ENCODE peak calls at places on chromosomes 5 and 9, in eight cellular contexts. E is A549, L is GM23338, Z is AG10803, A is C1 segment of cervical spinal cord, B is skeletal muscle cell, T is CMK, U is GM23248. Q is an unnamed sample.

GRCh38 chr5:159764283-159764927 is 151.9 kb upstream of the ADRA1B start:
- DNase-seq in E (no peak), L (no peak), Z (peak; percentile 96), A (no peak), B (peak; percentile 39), T (peak; percentile 20), U (peak; percentile 85), Q (peak; percentile 92)

GRCh38 chr9:31210982-31211570 is 1173.4 kb upstream of the ACO1 start:
- DNase-seq in E (peak; percentile 35), L (peak; percentile 25), Z (no peak), A (no peak), B (no peak), T (peak; percentile 8), U (no peak), Q (peak; percentile 5)

GRCh38 chr5:180950291-180950949 is 38.2 kb upstream of the BTNL3 start:
- DNase-seq in E (peak; percentile 6), L (no peak), Z (peak; percentile 5), A (no peak), B (no peak), T (no peak), U (no peak), Q (peak; percentile 35)

GRCh38 chr5:151413800-151414199 is 33.6 kb upstream of the SLC36A1 start:
- DNase-seq in E (no peak), L (no peak), Z (no peak), A (no peak), B (no peak), T (no peak), U (no peak), Q (no peak)

GRCh38 chr5:113038136-113038535 is 61.5 kb downstream of the DCP2 start:
- DNase-seq in E (no peak), L (no peak), Z (no peak), A (no peak), B (no peak), T (no peak), U (no peak), Q (no peak)

GRCh38 chr9:64066736-64067368 is 1218.2 kb downstream of the FOXD4L5 start:
- DNase-seq in E (no peak), L (no peak), Z (no peak), A (no peak), B (no peak), T (no peak), U (no peak), Q (no peak)

GRCh38 chr5:112160652-112161391 is 258.3 kb downstream of the EPB41L4A start:
- DNase-seq in E (peak; percentile 91), L (peak; percentile 92), Z (peak; percentile 92), A (peak; percentile 69), B (peak; percentile 78), T (peak; percentile 76), U (peak; percentile 90), Q (peak; percentile 80)

GRCh38 chr5:177098103-177098771 is 11.5 kb downstream of the FGFR4 start:
- DNase-seq in E (no peak), L (no peak), Z (peak; percentile 50), A (no peak), B (peak; percentile 58), T (no peak), U (peak; percentile 51), Q (no peak)

GRCh38 chr5:54986269-54986654 is 869 bp upstream of the ESM1 start:
- DNase-seq in E (no peak), L (no peak), Z (no peak), A (no peak), B (no peak), T (no peak), U (no peak), Q (no peak)

GRCh38 chr5:139393497-139394122 is 1.3 kb downstream of the PROB1 start:
- DNase-seq in E (no peak), L (peak; percentile 60), Z (no peak), A (no peak), B (no peak), T (no peak), U (no peak), Q (no peak)

GRCh38 chr9:110918316-110919054 is 119.8 kb downstream of the LPAR1 start:
- DNase-seq in E (peak; percentile 41), L (no peak), Z (peak; percentile 60), A (no peak), B (peak; percentile 79), T (no peak), U (peak; percentile 73), Q (peak; percentile 82)

GRCh38 chr9:33510264-33511183 is 13.5 kb upstream of the ANKRD18B start:
- DNase-seq in E (peak; percentile 67), L (peak; percentile 75), Z (peak; percentile 47), A (no peak), B (no peak), T (peak; percentile 17), U (peak; percentile 82), Q (peak; percentile 76)

GRCh38 chr9:88555581-88555980 is 20.6 kb downstream of the NXNL2 start:
- DNase-seq in E (no peak), L (no peak), Z (no peak), A (no peak), B (no peak), T (no peak), U (no peak), Q (no peak)

GRCh38 chr9:32928145-32928763 is 73.2 kb downstream of the APTX start:
- DNase-seq in E (no peak), L (no peak), Z (peak; percentile 3), A (no peak), B (no peak), T (peak; percentile 26), U (peak; percentile 4), Q (peak; percentile 76)

GRCh38 chr9:72355153-72355552 is 9.9 kb downstream of the ZFAND5 start:
- DNase-seq in E (peak; percentile 20), L (no peak), Z (no peak), A (no peak), B (no peak), T (no peak), U (peak; percentile 5), Q (peak; percentile 15)

GRCh38 chr9:36632892-36633291 is 60.2 kb downstream of the MELK start:
- DNase-seq in E (peak; percentile 36), L (peak; percentile 58), Z (peak; percentile 47), A (no peak), B (no peak), T (peak; percentile 4), U (peak; percentile 60), Q (peak; percentile 50)

GRCh38 chr9:111161015-111161415 is 122.7 kb upstream of the LPAR1 start:
- DNase-seq in E (no peak), L (no peak), Z (peak; percentile 80), A (no peak), B (peak; percentile 69), T (no peak), U (peak; percentile 91), Q (peak; percentile 64)

GRCh38 chr5:173035904-173036707 is 20.0 kb upstream of the CREBRF start:
- DNase-seq in E (no peak), L (no peak), Z (no peak), A (no peak), B (no peak), T (no peak), U (no peak), Q (no peak)

GRCh38 chr9:76026796-76027195 is 136.3 kb downstream of the PCSK5 start:
- DNase-seq in E (no peak), L (no peak), Z (no peak), A (no peak), B (no peak), T (no peak), U (no peak), Q (no peak)

GRCh38 chr5:171750316-171750788 is 35.3 kb upstream of the SMIM23 start:
- DNase-seq in E (peak; percentile 29), L (peak; percentile 65), Z (peak; percentile 40), A (no peak), B (no peak), T (no peak), U (peak; percentile 89), Q (peak; percentile 71)

GRCh38 chr5:20248102-20248501 is 260.1 kb upstream of the CDH18 start:
- DNase-seq in E (no peak), L (no peak), Z (no peak), A (no peak), B (peak; percentile 24), T (no peak), U (no peak), Q (no peak)

GRCh38 chr5:79878721-79879336 is 112.2 kb downstream of the MTX3 start:
- DNase-seq in E (peak; percentile 11), L (peak; percentile 75), Z (no peak), A (no peak), B (no peak), T (no peak), U (peak; percentile 26), Q (no peak)

GRCh38 chr5:141846031-141846430 is 32.2 kb downstream of the PCDH1 start:
- DNase-seq in E (no peak), L (peak; percentile 80), Z (peak; percentile 75), A (no peak), B (peak; percentile 45), T (no peak), U (peak; percentile 76), Q (peak; percentile 40)

GRCh38 chr9:95808001-95808400 is 67.5 kb upstream of the ERCC6L2 start:
- DNase-seq in E (no peak), L (no peak), Z (peak; percentile 32), A (no peak), B (no peak), T (no peak), U (peak; percentile 15), Q (peak; percentile 89)

GRCh38 chr5:91162534-91163381 is 220.4 kb downstream of the ARRDC3 start:
- DNase-seq in E (peak; percentile 87), L (no peak), Z (peak; percentile 92), A (no peak), B (peak; percentile 88), T (no peak), U (peak; percentile 94), Q (peak; percentile 93)

GRCh38 chr9:89243296-89244061 is 64.9 kb upstream of the SHC3 start:
- DNase-seq in E (no peak), L (no peak), Z (no peak), A (no peak), B (no peak), T (no peak), U (no peak), Q (peak; percentile 8)

GRCh38 chr9:104991144-104991953 is 63.4 kb upstream of the ABCA1 start:
- DNase-seq in E (peak; percentile 87), L (peak; percentile 91), Z (peak; percentile 90), A (no peak), B (peak; percentile 86), T (no peak), U (peak; percentile 94), Q (peak; percentile 90)